ENCODE peak calls at places on chromosome 11, in four cellular contexts. One of them, this sample, is unnamed.

GRCh38 chr11:92811341-92811740 is 158.1 kb upstream of the MTNR1B start:
- DNase-seq in A549: no peak
- DNase-seq in HepG2: no peak
- DNase-seq in K562: no peak
- DNase-seq in this sample: no peak

GRCh38 chr11:92638678-92639077 is 330.8 kb upstream of the MTNR1B start:
- DNase-seq in A549: peak
- DNase-seq in K562: no peak
- DNase-seq in HepG2: no peak
- DNase-seq in this sample: no peak

GRCh38 chr11:2526808-2527381 is 82.1 kb downstream of the KCNQ1 start:
- DNase-seq in K562: peak
- DNase-seq in A549: no peak
- DNase-seq in HepG2: no peak
- DNase-seq in this sample: no peak

GRCh38 chr11:2995893-2996554 is 3.9 kb upstream of the NAP1L4 start:
- DNase-seq in A549: no peak
- DNase-seq in HepG2: no peak
- DNase-seq in K562: no peak
- DNase-seq in this sample: no peak

GRCh38 chr11:30889116-30889765 is 303.1 kb upstream of the MPPED2 start:
- DNase-seq in HepG2: no peak
- DNase-seq in K562: no peak
- DNase-seq in A549: no peak
- DNase-seq in this sample: no peak

GRCh38 chr11:17405232-17406005 is 17.0 kb upstream of the KCNJ11 start:
- DNase-seq in K562: no peak
- DNase-seq in HepG2: peak
- DNase-seq in A549: peak
- DNase-seq in this sample: no peak

GRCh38 chr11:128365044-128365443 is 222.3 kb downstream of the ETS1 start:
- DNase-seq in HepG2: peak
- DNase-seq in A549: no peak
- DNase-seq in K562: no peak
- DNase-seq in this sample: no peak

GRCh38 chr11:57597971-57598830 is 716 bp downstream of the SERPING1 start:
- DNase-seq in A549: no peak
- DNase-seq in K562: peak
- DNase-seq in HepG2: peak
- DNase-seq in this sample: no peak

GRCh38 chr11:119134389-119134978 is 13.1 kb downstream of the HINFP start:
- DNase-seq in K562: no peak
- DNase-seq in HepG2: no peak
- DNase-seq in A549: peak
- DNase-seq in this sample: no peak

GRCh38 chr11:100632970-100633452 is 54.1 kb upstream of the ARHGAP42 start:
- DNase-seq in A549: no peak
- DNase-seq in HepG2: peak
- DNase-seq in K562: no peak
- DNase-seq in this sample: no peak

GRCh38 chr11:7871056-7871455 is 60.0 kb downstream of the OR10A6 start:
- DNase-seq in HepG2: no peak
- DNase-seq in K562: no peak
- DNase-seq in A549: no peak
- DNase-seq in this sample: no peak

GRCh38 chr11:68354181-68354872 is 41.9 kb downstream of the LRP5 start:
- DNase-seq in K562: no peak
- DNase-seq in A549: peak
- DNase-seq in HepG2: no peak
- DNase-seq in this sample: no peak

GRCh38 chr11:126886636-126887035 is 113.9 kb downstream of the KIRREL3 start:
- DNase-seq in HepG2: no peak
- DNase-seq in A549: no peak
- DNase-seq in K562: no peak
- DNase-seq in this sample: no peak

GRCh38 chr11:57260937-57261783 is 24.1 kb upstream of the APLNR start:
- DNase-seq in HepG2: no peak
- DNase-seq in K562: no peak
- DNase-seq in A549: no peak
- DNase-seq in this sample: no peak

GRCh38 chr11:45451766-45452440 is 165.8 kb upstream of the SYT13 start:
- DNase-seq in K562: no peak
- DNase-seq in A549: no peak
- DNase-seq in HepG2: no peak
- DNase-seq in this sample: no peak

GRCh38 chr11:118434123-118434552 is 2.2 kb upstream of the KMT2A start:
- DNase-seq in HepG2: peak
- DNase-seq in A549: no peak
- DNase-seq in K562: no peak
- DNase-seq in this sample: no peak

GRCh38 chr11:113151502-113151901 is 162.9 kb upstream of the TTC12 start:
- DNase-seq in HepG2: no peak
- DNase-seq in A549: no peak
- DNase-seq in K562: no peak
- DNase-seq in this sample: no peak

GRCh38 chr11:122853971-122854446 is 15.7 kb downstream of the CRTAM start:
- DNase-seq in A549: peak
- DNase-seq in K562: peak
- DNase-seq in HepG2: peak
- DNase-seq in this sample: no peak

GRCh38 chr11:115939104-115939503 is 434.9 kb upstream of the CADM1 start:
- DNase-seq in HepG2: no peak
- DNase-seq in A549: no peak
- DNase-seq in K562: no peak
- DNase-seq in this sample: no peak

GRCh38 chr11:72100462-72100861 is 2.6 kb downstream of the LAMTOR1 start:
- DNase-seq in A549: no peak
- DNase-seq in HepG2: no peak
- DNase-seq in K562: peak
- DNase-seq in this sample: no peak

GRCh38 chr11:111441443-111441842 is 62.4 kb upstream of the POU2AF1 start:
- DNase-seq in K562: no peak
- DNase-seq in A549: no peak
- DNase-seq in HepG2: no peak
- DNase-seq in this sample: no peak

GRCh38 chr11:33178443-33179154 is 17.3 kb upstream of the CSTF3 start:
- DNase-seq in K562: no peak
- DNase-seq in A549: no peak
- DNase-seq in HepG2: no peak
- DNase-seq in this sample: no peak

GRCh38 chr11:110295086-110295485 is 1.3 kb downstream of the RDX start:
- DNase-seq in A549: no peak
- DNase-seq in K562: no peak
- DNase-seq in HepG2: no peak
- DNase-seq in this sample: no peak

GRCh38 chr11:131938321-131938751 is 567.9 kb downstream of the NTM start:
- DNase-seq in A549: no peak
- DNase-seq in K562: no peak
- DNase-seq in HepG2: no peak
- DNase-seq in this sample: peak

GRCh38 chr11:18748766-18749375 is 22.9 kb upstream of the IGSF22 start:
- DNase-seq in A549: no peak
- DNase-seq in K562: no peak
- DNase-seq in HepG2: no peak
- DNase-seq in this sample: no peak

GRCh38 chr11:10488121-10488580 is 33.1 kb downstream of the AMPD3 start:
- DNase-seq in K562: no peak
- DNase-seq in A549: no peak
- DNase-seq in HepG2: no peak
- DNase-seq in this sample: no peak

GRCh38 chr11:68521962-68522626 is 61.5 kb downstream of the PPP6R3 start:
- DNase-seq in A549: no peak
- DNase-seq in HepG2: no peak
- DNase-seq in K562: no peak
- DNase-seq in this sample: no peak

GRCh38 chr11:5696210-5696609 is 6.6 kb downstream of the TRIM22 start:
- DNase-seq in HepG2: no peak
- DNase-seq in A549: no peak
- DNase-seq in K562: no peak
- DNase-seq in this sample: no peak

GRCh38 chr11:80096736-80097135 is 655.9 kb upstream of the TENM4 start:
- DNase-seq in A549: no peak
- DNase-seq in K562: no peak
- DNase-seq in HepG2: no peak
- DNase-seq in this sample: no peak

GRCh38 chr11:63480039-63480438 is 10.9 kb downstream of the PLAAT5 start:
- DNase-seq in K562: no peak
- DNase-seq in A549: no peak
- DNase-seq in HepG2: no peak
- DNase-seq in this sample: no peak

GRCh38 chr11:131767421-131767820 is 397.0 kb downstream of the NTM start:
- DNase-seq in A549: no peak
- DNase-seq in K562: no peak
- DNase-seq in HepG2: no peak
- DNase-seq in this sample: no peak

GRCh38 chr11:11706022-11706421 is 84.2 kb upstream of the GALNT18 start:
- DNase-seq in HepG2: no peak
- DNase-seq in K562: no peak
- DNase-seq in A549: no peak
- DNase-seq in this sample: no peak
- TF ChIP-seq HDAC2 in HepG2: no peak
- TF ChIP-seq HDAC2 in K562: no peak
- TF ChIP-seq HDAC2 in A549: no peak
- TF ChIP-seq HDAC2 in this sample: no peak

DNA sequence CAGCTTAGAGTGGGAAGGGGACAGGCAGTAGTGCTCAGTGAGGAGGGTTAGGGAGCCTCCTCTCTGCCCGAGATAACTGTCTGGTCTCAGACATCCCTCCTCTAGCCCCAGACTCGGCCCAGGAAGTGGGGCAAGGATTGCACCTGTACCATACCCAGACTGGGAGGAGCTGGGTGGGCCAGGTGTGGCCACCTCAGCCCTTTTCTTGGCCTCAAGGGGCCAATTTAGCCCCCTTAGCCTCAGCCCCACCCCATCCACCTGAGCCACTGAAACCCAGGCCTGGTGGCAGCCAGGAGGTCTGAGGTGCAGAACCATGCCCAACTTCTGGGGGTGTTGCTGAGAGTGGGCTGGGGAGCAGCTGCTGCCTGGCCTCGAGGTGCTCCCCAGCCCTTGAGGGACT is 6.5 kb downstream of the RELT start:
- DNase-seq in A549: no peak
- DNase-seq in K562: no peak
- DNase-seq in HepG2: no peak
- DNase-seq in this sample: no peak
- TF ChIP-seq HDAC2 in A549: no peak
- TF ChIP-seq HDAC2 in K562: no peak
- TF ChIP-seq HDAC2 in HepG2: no peak
- TF ChIP-seq HDAC2 in this sample: no peak

GRCh38 chr11:77212314-77213007 is 84.4 kb downstream of the MYO7A start:
- DNase-seq in A549: no peak
- DNase-seq in K562: no peak
- DNase-seq in HepG2: no peak
- DNase-seq in this sample: no peak
- TF ChIP-seq HDAC2 in A549: no peak
- TF ChIP-seq HDAC2 in K562: no peak
- TF ChIP-seq HDAC2 in HepG2: no peak
- TF ChIP-seq HDAC2 in this sample: no peak

GRCh38 chr11:494761-495536 is 12.1 kb downstream of the RNH1 start:
- DNase-seq in HepG2: no peak
- DNase-seq in A549: no peak
- DNase-seq in K562: no peak
- DNase-seq in this sample: no peak
- TF ChIP-seq HDAC2 in HepG2: no peak
- TF ChIP-seq HDAC2 in A549: no peak
- TF ChIP-seq HDAC2 in K562: no peak
- TF ChIP-seq HDAC2 in this sample: no peak

GRCh38 chr11:9118277-9118676 is 26.9 kb upstream of the SCUBE2 start:
- DNase-seq in HepG2: no peak
- DNase-seq in K562: no peak
- DNase-seq in A549: no peak
- DNase-seq in this sample: no peak

GRCh38 chr11:9123595-9124304 is 32.4 kb upstream of the SCUBE2 start:
- DNase-seq in A549: no peak
- DNase-seq in HepG2: no peak
- DNase-seq in K562: no peak
- DNase-seq in this sample: no peak

GRCh38 chr11:9121397-9121796 is 30.0 kb upstream of the SCUBE2 start:
- DNase-seq in A549: no peak
- DNase-seq in K562: no peak
- DNase-seq in HepG2: no peak
- DNase-seq in this sample: no peak

GRCh38 chr11:9125185-9125886 is 33.9 kb upstream of the SCUBE2 start:
- DNase-seq in A549: no peak
- DNase-seq in HepG2: no peak
- DNase-seq in K562: no peak
- DNase-seq in this sample: no peak

DNA sequence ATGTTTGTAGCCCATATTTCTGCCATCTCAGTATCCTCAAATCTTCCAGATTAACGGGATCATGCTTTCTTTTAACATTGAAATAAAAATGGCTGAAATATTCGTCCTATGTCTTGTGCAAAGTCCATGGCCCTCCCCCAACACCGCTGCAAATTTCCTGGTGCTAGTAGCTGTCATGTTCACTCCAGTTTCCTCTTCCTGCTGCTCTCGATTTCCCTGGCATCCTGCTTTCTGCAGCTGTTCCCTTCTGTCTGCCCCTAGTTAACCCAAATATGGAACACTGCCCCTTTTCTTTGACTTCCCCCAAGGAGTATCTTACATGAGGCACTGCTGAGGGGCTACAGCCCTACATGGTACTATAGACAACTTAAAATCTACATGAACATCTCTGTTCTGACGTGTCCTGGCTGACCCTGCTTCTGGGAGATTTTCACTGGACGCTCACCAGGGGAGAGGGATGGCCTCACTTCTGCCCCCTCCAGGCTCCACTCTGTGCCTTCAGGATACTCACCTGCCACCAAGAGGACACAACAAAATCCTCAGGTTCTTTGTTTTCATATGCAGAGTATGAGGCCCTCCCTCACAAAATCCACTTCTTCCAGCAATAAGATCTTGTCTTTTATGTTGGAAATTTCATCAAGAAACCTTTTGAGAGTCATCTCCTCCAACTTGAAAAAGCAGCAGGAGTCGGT is 29.4 kb upstream of the SCUBE2 start:
- DNase-seq in A549: peak
- DNase-seq in HepG2: no peak
- DNase-seq in K562: peak
- DNase-seq in this sample: no peak
- TF ChIP-seq HDAC2 in A549: no peak
- TF ChIP-seq HDAC2 in HepG2: no peak
- TF ChIP-seq HDAC2 in K562: no peak
- TF ChIP-seq HDAC2 in this sample: no peak

DNA sequence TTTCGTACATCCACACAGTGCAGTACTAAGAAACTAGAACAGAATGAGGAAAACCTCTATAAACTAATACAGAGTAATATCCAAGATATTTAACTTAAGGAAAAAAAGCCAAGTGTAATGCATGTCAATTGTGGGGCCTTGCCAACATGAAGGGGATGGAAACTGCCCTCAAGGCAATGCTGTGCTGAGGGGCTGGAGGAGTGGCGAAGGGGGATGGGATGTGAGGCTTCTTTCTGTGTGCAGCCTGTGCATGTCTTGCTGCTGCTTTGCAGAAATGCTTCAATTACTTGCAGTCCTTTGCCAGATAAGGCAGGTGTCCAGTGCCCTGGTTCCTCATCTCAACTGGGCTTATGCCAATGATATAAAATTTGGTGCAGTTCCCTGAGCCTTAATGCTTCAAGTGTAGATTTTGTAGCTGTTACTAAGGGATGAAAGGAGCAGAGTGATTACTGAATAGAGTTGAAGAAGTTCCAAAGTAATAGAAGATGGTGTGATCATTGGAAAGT is 96.2 kb downstream of the GRIA4 start:
- DNase-seq in A549: no peak
- DNase-seq in HepG2: no peak
- DNase-seq in K562: no peak
- DNase-seq in this sample: no peak
- TF ChIP-seq HDAC2 in A549: no peak
- TF ChIP-seq HDAC2 in HepG2: no peak
- TF ChIP-seq HDAC2 in K562: no peak
- TF ChIP-seq HDAC2 in this sample: no peak